ENCODE peak calls at places on chromosome 16, in five cellular contexts. Q is left lung, Y is A549, G is foreskin fibroblast, A is type B pancreatic cell. V is an unnamed sample.

GRCh38 chr16:11131706-11132105 is 124.3 kb downstream of the SOCS1 start:
- DNase-seq in Q (no peak), Y (no peak), G (no peak), A (no peak), V (no peak)

GRCh38 chr16:1163567-1164055 is 10.7 kb downstream of the CACNA1H start:
- DNase-seq in Q (no peak), Y (no peak), G (no peak), A (no peak), V (no peak)

GRCh38 chr16:57809843-57810196 is 7.5 kb upstream of the KIFC3 start:
- DNase-seq in Q (no peak), Y (no peak), G (no peak), A (no peak), V (no peak)

GRCh38 chr16:67151431-67152097 is 766 bp upstream of the B3GNT9 start:
- DNase-seq in Q (no peak), Y (peak; percentile 52), G (no peak), A (no peak), V (no peak)

GRCh38 chr16:15427648-15428239 is 6.6 kb upstream of the BMERB1 start:
- DNase-seq in Q (no peak), Y (peak; percentile 82), G (peak; percentile 70), A (no peak), V (no peak)

GRCh38 chr16:57061084-57061905 is 31.1 kb upstream of the CPNE2 start:
- DNase-seq in Q (peak; percentile 88), Y (no peak), G (peak; percentile 71), A (no peak), V (no peak)

GRCh38 chr16:24609740-24610420 is 70.5 kb downstream of the RBBP6 start:
- DNase-seq in Q (no peak), Y (no peak), G (peak; percentile 39), A (peak; percentile 70), V (peak; percentile 42)

GRCh38 chr16:77499373-77500285 is 64.8 kb upstream of the ADAMTS18 start:
- DNase-seq in Q (no peak), Y (peak; percentile 36), G (no peak), A (no peak), V (peak; percentile 27)

GRCh38 chr16:15770512-15770911 is 86.3 kb downstream of the MYH11 start:
- DNase-seq in Q (no peak), Y (no peak), G (no peak), A (no peak), V (no peak)

GRCh38 chr16:81431554-81432353 is 12.9 kb upstream of the CMIP start:
- DNase-seq in Q (no peak), Y (peak; percentile 90), G (peak; percentile 93), A (no peak), V (no peak)

GRCh38 chr16:57507414-57508083 is 21.3 kb upstream of the DOK4 start:
- DNase-seq in Q (peak; percentile 35), Y (no peak), G (no peak), A (no peak), V (no peak)

GRCh38 chr16:54687043-54687655 is 243.5 kb upstream of the IRX5 start:
- DNase-seq in Q (no peak), Y (no peak), G (no peak), A (no peak), V (no peak)

GRCh38 chr16:13873835-13874438 is 46.0 kb upstream of the ERCC4 start:
- DNase-seq in Q (no peak), Y (peak; percentile 28), G (no peak), A (no peak), V (peak; percentile 48)

GRCh38 chr16:21167929-21168602 is 9.6 kb downstream of the LDAF1 start:
- DNase-seq in Q (no peak), Y (no peak), G (no peak), A (no peak), V (no peak)

GRCh38 chr16:11296706-11297491 is 15.8 kb upstream of the PRM1 start:
- DNase-seq in Q (no peak), Y (no peak), G (no peak), A (no peak), V (no peak)

GRCh38 chr16:83389751-83390150 is 418.0 kb upstream of the HSBP1 start:
- DNase-seq in Q (no peak), Y (no peak), G (no peak), A (no peak), V (no peak)

GRCh38 chr16:3467182-3467581 is 23.7 kb downstream of the NAA60 start:
- DNase-seq in Q (no peak), Y (no peak), G (no peak), A (no peak), V (no peak)

GRCh38 chr16:59067207-59067606 is 333.1 kb upstream of the GOT2 start:
- DNase-seq in Q (no peak), Y (no peak), G (no peak), A (no peak), V (no peak)

GRCh38 chr16:76940251-76940650 is 250.7 kb upstream of the MON1B start:
- DNase-seq in Q (no peak), Y (no peak), G (no peak), A (no peak), V (no peak)

GRCh38 chr16:58127033-58127556 is 2.1 kb downstream of the CFAP20 start:
- DNase-seq in Q (no peak), Y (peak; percentile 65), G (peak; percentile 34), A (no peak), V (no peak)

GRCh38 chr16:71230122-71230845 is at the start of gene HYDIN:
- DNase-seq in Q (peak; percentile 83), Y (peak; percentile 67), G (peak; percentile 1), A (peak; percentile 92), V (peak; percentile 94)

GRCh38 chr16:78206623-78207223 is 107.3 kb downstream of the WWOX start:
- DNase-seq in Q (no peak), Y (no peak), G (no peak), A (no peak), V (no peak)

GRCh38 chr16:86370036-86370435 is 140.3 kb upstream of the FOXF1 start:
- DNase-seq in Q (no peak), Y (no peak), G (no peak), A (no peak), V (no peak)

GRCh38 chr16:81457326-81458133 is 12.9 kb downstream of the CMIP start:
- DNase-seq in Q (peak; percentile 77), Y (peak; percentile 75), G (peak; percentile 51), A (no peak), V (no peak)

GRCh38 chr16:79100456-79100855 is 500.1 kb downstream of the MAF start:
- DNase-seq in Q (no peak), Y (no peak), G (no peak), A (no peak), V (no peak)

GRCh38 chr16:86337138-86337537 is 173.2 kb upstream of the FOXF1 start:
- DNase-seq in Q (no peak), Y (no peak), G (no peak), A (no peak), V (no peak)

GRCh38 chr16:11560701-11561439 is 25.8 kb downstream of the LITAF start:
- DNase-seq in Q (no peak), Y (no peak), G (peak; percentile 64), A (no peak), V (peak; percentile 50)

GRCh38 chr16:10835281-10835931 is 16.8 kb upstream of the TVP23A start:
- DNase-seq in Q (no peak), Y (no peak), G (no peak), A (no peak), V (no peak)

GRCh38 chr16:17070882-17071592 is 399.7 kb downstream of the XYLT1 start:
- DNase-seq in Q (no peak), Y (peak; percentile 6), G (no peak), A (no peak), V (peak; percentile 48)

GRCh38 chr16:54503011-54503410 is 216.4 kb upstream of the IRX3 start:
- DNase-seq in Q (no peak), Y (no peak), G (no peak), A (no peak), V (no peak)

GRCh38 chr16:66662445-66663194 is 33.9 kb downstream of the CMTM4 start:
- DNase-seq in Q (no peak), Y (peak; percentile 56), G (peak; percentile 36), A (no peak), V (no peak)

GRCh38 chr16:27819356-27819755 is 244.2 kb downstream of the GSG1L start:
- DNase-seq in Q (no peak), Y (no peak), G (no peak), A (no peak), V (no peak)

GRCh38 chr16:57310801-57311200 is 26.3 kb upstream of the PLLP start:
- DNase-seq in Q (no peak), Y (no peak), G (no peak), A (no peak), V (no peak)

GRCh38 chr16:48540222-48540900 is 69.6 kb downstream of the N4BP1 start:
- DNase-seq in Q (peak; percentile 63), Y (no peak), G (no peak), A (no peak), V (no peak)

GRCh38 chr16:48539485-48540221 is 70.3 kb downstream of the N4BP1 start:
- DNase-seq in Q (no peak), Y (no peak), G (no peak), A (no peak), V (no peak)

GRCh38 chr16:48537909-48538745 is 71.9 kb downstream of the N4BP1 start:
- DNase-seq in Q (peak; percentile 82), Y (no peak), G (no peak), A (no peak), V (no peak)

GRCh38 chr16:48537275-48537674 is 72.7 kb downstream of the N4BP1 start:
- DNase-seq in Q (peak; percentile 80), Y (no peak), G (no peak), A (no peak), V (no peak)

GRCh38 chr16:48538746-48539484 is 71.1 kb downstream of the N4BP1 start:
- DNase-seq in Q (peak; percentile 66), Y (no peak), G (no peak), A (no peak), V (peak; percentile 32)
- TF ChIP-seq CTCF in Q (no peak), Y (peak; percentile 19), G (peak; percentile 40), A (peak; percentile 55), V (peak; percentile 27)

GRCh38 chr16:73390491-73390890 is 342.6 kb upstream of the ZFHX3 start:
- DNase-seq in Q (no peak), Y (no peak), G (no peak), A (no peak), V (no peak)
- TF ChIP-seq CTCF in Q (no peak), Y (no peak), G (no peak), A (no peak), V (no peak)

GRCh38 chr16:75445298-75445697 is 12.0 kb upstream of the CFDP1 start:
- DNase-seq in Q (no peak), Y (no peak), G (no peak), A (no peak), V (no peak)
- TF ChIP-seq CTCF in Q (no peak), Y (no peak), G (no peak), A (no peak), V (no peak)

DNA sequence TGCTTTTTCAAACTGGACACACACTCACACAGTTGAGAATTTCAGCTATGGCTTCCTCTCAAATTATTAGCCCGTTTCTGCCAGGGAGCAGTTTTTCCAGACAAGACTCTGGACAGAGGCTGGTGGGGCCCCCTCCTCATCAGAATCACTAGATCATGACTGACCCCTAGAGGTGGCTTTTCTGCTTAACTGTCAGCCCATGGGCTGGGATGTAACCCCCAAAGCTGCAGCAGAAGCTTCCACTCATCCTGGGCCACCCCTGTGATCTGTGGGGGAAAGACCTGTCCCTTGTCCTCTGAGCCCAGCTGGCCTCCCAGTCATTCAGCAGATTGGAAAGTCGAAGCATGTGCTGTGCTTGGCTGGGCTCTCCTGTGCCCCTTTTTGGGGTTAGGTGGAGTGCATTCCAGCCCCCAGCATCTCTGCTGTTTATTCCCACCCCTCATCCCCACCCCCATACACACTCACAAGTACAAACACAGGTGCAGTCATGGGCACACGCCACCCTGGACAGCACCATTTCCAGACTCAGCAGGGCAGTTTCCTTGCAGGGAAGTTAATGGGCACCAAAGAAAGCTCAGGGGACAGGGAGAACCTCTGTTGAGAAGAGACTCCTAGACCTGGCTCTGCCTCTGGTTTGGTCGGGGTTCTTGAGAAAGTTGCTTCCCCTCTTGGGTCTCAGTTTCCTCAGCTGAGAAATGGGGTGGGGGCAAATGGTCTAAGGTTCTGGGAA is 77.6 kb upstream of the RBL2 start:
- DNase-seq in Q (no peak), Y (no peak), G (no peak), A (no peak), V (no peak)
- TF ChIP-seq CTCF in Q (no peak), Y (no peak), G (no peak), A (peak; percentile 54), V (no peak)